ENCODE peak calls at places on chromosomes 1 and 21, in ten cellular contexts. D is transverse colon; Q is esophagus muscularis mucosa; X is foreskin keratinocyte; U is lower lobe of right lung; G is CD8-positive, alpha-beta T cell; M is hepatocyte; E is CD8-positive, alpha-beta memory T cell; Z is thoracic aorta; H is ovary. V is an unnamed sample. For H3K27me3, the result is how much of the 10 kb centered on the place peaks cover.

GRCh38 chr1:87084247-87084836 is 169.9 kb downstream of the HS2ST1 start:
- DNase-seq in D (no peak), Q (no peak), X (peak), U (no peak), G (no peak), M (peak), E (peak), Z (no peak), H (no peak), V (no peak)

GRCh38 chr1:19073311-19074186 is 117.1 kb upstream of the IFFO2 start:
- DNase-seq in D (no peak), Q (no peak), X (no peak), U (peak), G (no peak), M (no peak), E (no peak), Z (no peak), H (no peak), V (peak)

GRCh38 chr1:64162151-64162550 is 41.3 kb upstream of the UBE2U start:
- DNase-seq in D (no peak), Q (no peak), X (no peak), U (no peak), G (no peak), M (no peak), E (no peak), Z (no peak), H (no peak), V (no peak)

GRCh38 chr1:230126529-230127104 is 59.6 kb downstream of the GALNT2 start:
- DNase-seq in D (no peak), Q (no peak), X (no peak), U (no peak), G (no peak), M (no peak), E (no peak), Z (no peak), H (no peak), V (no peak)

GRCh38 chr1:229857585-229857984 is 209.5 kb upstream of the GALNT2 start:
- DNase-seq in D (no peak), Q (no peak), X (no peak), U (no peak), G (no peak), M (no peak), E (no peak), Z (no peak), H (no peak), V (no peak)

GRCh38 chr1:150576794-150577556 is 2.4 kb downstream of the MCL1 start:
- DNase-seq in D (no peak), Q (no peak), X (no peak), U (no peak), G (no peak), M (peak), E (peak), Z (no peak), H (peak), V (no peak)

GRCh38 chr1:156571261-156571958 is 955 bp downstream of the IQGAP3 start:
- DNase-seq in D (no peak), Q (no peak), X (peak), U (no peak), G (no peak), M (peak), E (no peak), Z (no peak), H (no peak), V (no peak)

GRCh38 chr1:5338466-5338865 is 653.8 kb downstream of the NPHP4 start:
- DNase-seq in D (no peak), Q (no peak), X (no peak), U (no peak), G (no peak), M (no peak), E (no peak), Z (no peak), H (no peak), V (no peak)

GRCh38 chr1:168628807-168629206 is 52.4 kb downstream of the XCL1 start:
- DNase-seq in D (no peak), Q (no peak), X (peak), U (no peak), G (no peak), M (no peak), E (no peak), Z (no peak), H (no peak), V (no peak)

GRCh38 chr1:240732390-240732789 is 120.4 kb upstream of the GREM2 start:
- DNase-seq in D (no peak), Q (no peak), X (peak), U (no peak), G (no peak), M (peak), E (no peak), Z (no peak), H (no peak), V (no peak)

GRCh38 chr1:29392036-29392435 is 155.7 kb downstream of the PTPRU start:
- DNase-seq in D (no peak), Q (no peak), X (no peak), U (no peak), G (no peak), M (no peak), E (no peak), Z (no peak), H (no peak), V (no peak)

GRCh38 chr1:76229279-76229977 is 154.9 kb downstream of the ST6GALNAC3 start:
- DNase-seq in D (no peak), Q (no peak), X (no peak), U (no peak), G (no peak), M (no peak), E (no peak), Z (no peak), H (no peak), V (no peak)

GRCh38 chr1:225692517-225692879 is 39.6 kb upstream of the ENAH start:
- DNase-seq in D (no peak), Q (no peak), X (no peak), U (no peak), G (no peak), M (no peak), E (no peak), Z (no peak), H (no peak), V (no peak)

GRCh38 chr1:97640677-97641076 is 280.2 kb downstream of the DPYD start:
- DNase-seq in D (no peak), Q (no peak), X (no peak), U (no peak), G (no peak), M (no peak), E (no peak), Z (no peak), H (no peak), V (no peak)

GRCh38 chr1:182299728-182300581 is 91.6 kb downstream of the GLUL start:
- DNase-seq in D (peak), Q (no peak), X (peak), U (peak), G (no peak), M (peak), E (no peak), Z (no peak), H (peak), V (peak)

GRCh38 chr21:35528109-35529042 is 479.3 kb upstream of the RUNX1 start:
- DNase-seq in D (peak), Q (no peak), X (no peak), U (peak), G (no peak), M (no peak), E (peak), Z (no peak), H (peak), V (no peak)

DNA sequence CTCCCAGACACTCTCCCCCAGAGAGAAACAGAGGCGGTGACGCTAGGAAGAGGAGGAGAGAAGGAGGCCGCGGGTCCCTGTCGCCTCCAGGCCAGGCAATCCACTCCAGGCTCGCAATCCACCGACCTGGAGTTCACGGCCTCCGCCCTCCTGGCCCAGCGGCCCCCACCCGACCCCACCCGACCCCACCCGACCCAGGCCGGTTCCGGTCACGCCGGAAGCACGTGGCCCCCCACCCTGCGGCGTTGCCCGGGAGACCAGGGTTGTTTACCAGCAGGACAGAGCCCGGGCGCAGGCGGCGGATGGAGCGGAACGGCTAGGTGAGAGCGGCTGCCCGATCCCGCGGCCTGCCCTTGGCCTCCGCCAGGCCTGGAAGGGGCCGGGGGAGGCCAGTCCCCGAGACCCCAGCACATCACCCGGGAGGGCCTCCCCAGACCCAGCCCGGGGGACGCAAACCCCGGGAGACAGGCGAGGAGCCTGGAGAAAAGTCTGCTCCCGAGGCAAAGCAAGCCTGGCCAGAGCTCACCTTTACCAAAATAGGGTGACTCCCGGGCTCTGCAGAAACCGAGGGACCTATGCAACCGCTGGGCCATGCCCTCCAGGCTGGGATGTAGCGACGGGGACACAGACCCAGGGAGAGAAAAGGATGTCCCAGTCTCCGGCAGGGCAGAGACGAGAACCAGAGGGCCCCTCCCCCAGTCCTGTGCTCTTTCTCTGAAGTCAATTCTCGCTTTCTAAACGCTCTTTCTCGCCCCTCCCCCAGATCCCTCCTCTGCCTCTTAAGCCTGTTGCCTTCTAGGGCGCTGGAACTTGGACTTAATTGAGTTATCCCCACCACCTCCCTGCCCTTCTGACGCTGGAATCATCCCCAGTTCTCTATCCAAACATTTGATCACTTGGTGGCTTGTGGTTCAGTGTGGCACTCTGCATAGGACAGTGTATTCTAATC is at the start of the genes PLA2G2C and UBXN10:
- DNase-seq in D (peak), Q (peak), X (no peak), U (peak), G (no peak), M (peak), E (peak), Z (no peak), H (peak), V (peak)
- H3K27ac ChIP-seq in D (peak), Q (peak), X (no peak), U (peak), G (peak), M (peak), E (peak), Z (no peak), H (no peak), V (peak)

GRCh38 chr1:6418668-6419396 is 887 bp downstream of the HES2 start:
- DNase-seq in D (peak), Q (no peak), X (no peak), U (no peak), G (no peak), M (no peak), E (no peak), Z (no peak), H (no peak), V (no peak)

GRCh38 chr1:6419397-6419802 is 319 bp downstream of the HES2 start:
- DNase-seq in D (no peak), Q (no peak), X (peak), U (no peak), G (no peak), M (peak), E (no peak), Z (no peak), H (no peak), V (no peak)

GRCh38 chr1:6416906-6417305 is 2.8 kb downstream of the HES2 start:
- DNase-seq in D (no peak), Q (no peak), X (no peak), U (no peak), G (no peak), M (no peak), E (no peak), Z (no peak), H (no peak), V (no peak)

GRCh38 chr1:6419803-6420593 is at the start of gene HES2:
- DNase-seq in D (peak), Q (no peak), X (peak), U (no peak), G (no peak), M (peak), E (no peak), Z (no peak), H (no peak), V (peak)

GRCh38 chr1:6417961-6418667 is 1.6 kb downstream of the HES2 start:
- DNase-seq in D (peak), Q (no peak), X (no peak), U (no peak), G (no peak), M (no peak), E (no peak), Z (no peak), H (no peak), V (no peak)
- H3K27me3 ChIP-seq in D (half or more), Q (half or more), X (under half), U (half or more), G (half or more), M (half or more), E (half or more), Z (under half), H (under half), V (half or more)

DNA sequence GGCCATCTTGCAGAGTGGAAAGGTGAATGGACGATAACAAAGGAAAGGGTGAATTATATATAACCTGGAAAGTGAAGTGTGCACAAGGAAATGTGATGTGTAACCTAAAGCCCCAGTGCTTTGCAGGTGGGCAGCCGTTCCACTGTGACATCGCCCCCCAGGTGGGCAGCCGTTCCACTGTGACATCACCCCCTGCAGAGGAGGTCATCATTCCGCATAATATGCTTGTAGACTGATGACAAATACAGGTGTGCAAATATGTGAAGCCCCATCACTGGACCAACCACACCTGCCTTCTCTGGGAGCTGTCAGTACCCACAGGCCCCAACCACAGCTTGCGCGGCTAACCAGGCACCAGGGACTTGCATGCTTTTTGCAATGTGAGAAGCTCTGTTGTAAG is 4.7 kb upstream of the ZNF496 start:
- DNase-seq in D (no peak), Q (no peak), X (no peak), U (no peak), G (no peak), M (no peak), E (no peak), Z (no peak), H (no peak), V (no peak)
- H3K27ac ChIP-seq in D (no peak), Q (no peak), X (no peak), U (no peak), G (no peak), M (no peak), E (no peak), Z (no peak), H (no peak), V (no peak)

GRCh38 chr1:210418863-210419641 is 90.3 kb downstream of the HHAT start:
- DNase-seq in D (peak), Q (peak), X (no peak), U (no peak), G (no peak), M (peak), E (no peak), Z (no peak), H (no peak), V (no peak)
- H3K27me3 ChIP-seq in D (under half), Q (under half), X (under half), U (under half), G (under half), M (under half), E (under half), Z (under half), H (under half), V (under half)

DNA sequence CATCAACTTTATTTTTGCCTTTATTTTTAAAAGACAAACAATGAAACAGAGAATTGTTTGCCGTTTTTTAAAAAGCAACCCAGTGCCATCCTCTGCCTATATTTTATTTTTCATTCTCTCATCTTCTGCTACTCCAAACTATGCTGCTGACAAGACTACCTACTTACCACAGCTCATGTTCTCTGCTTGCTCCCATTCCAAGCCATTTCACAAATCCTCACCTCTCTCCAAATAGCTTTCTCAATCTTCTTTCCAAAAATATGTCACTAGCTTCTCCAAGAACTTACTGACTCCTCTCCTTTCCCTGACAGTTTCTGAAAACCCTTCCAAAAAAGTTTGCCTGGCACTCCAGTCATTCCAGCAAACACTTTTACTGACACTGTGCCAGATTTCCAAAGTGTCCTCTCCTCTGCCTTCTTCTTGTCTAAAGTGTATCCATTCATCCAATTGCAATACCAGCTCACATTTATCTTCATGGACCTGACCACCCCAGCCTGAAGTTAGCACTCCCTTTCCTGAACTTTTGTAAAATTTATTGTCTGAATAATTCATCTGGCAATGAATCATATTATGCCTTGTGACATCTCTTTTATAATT is 766.5 kb upstream of the B3GALT2 start:
- DNase-seq in D (no peak), Q (no peak), X (no peak), U (no peak), G (no peak), M (no peak), E (no peak), Z (no peak), H (no peak), V (no peak)
- H3K27ac ChIP-seq in D (no peak), Q (no peak), X (no peak), U (no peak), G (no peak), M (no peak), E (no peak), Z (no peak), H (no peak), V (no peak)

GRCh38 chr1:44584167-44584566 is 90.1 kb downstream of the TMEM53 start:
- DNase-seq in D (peak), Q (no peak), X (no peak), U (no peak), G (no peak), M (peak), E (no peak), Z (no peak), H (no peak), V (no peak)
- H3K27me3 ChIP-seq in D (half or more), Q (under half), X (under half), U (under half), G (under half), M (under half), E (under half), Z (under half), H (under half), V (under half)

GRCh38 chr1:24389231-24389678 is 24.3 kb downstream of the STPG1 start:
- DNase-seq in D (peak), Q (peak), X (no peak), U (no peak), G (no peak), M (no peak), E (no peak), Z (no peak), H (no peak), V (no peak)

GRCh38 chr1:24392982-24393645 is 20.5 kb downstream of the STPG1 start:
- DNase-seq in D (no peak), Q (peak), X (no peak), U (no peak), G (no peak), M (no peak), E (no peak), Z (no peak), H (no peak), V (no peak)

GRCh38 chr1:24391882-24392603 is 21.5 kb downstream of the STPG1 start:
- DNase-seq in D (peak), Q (peak), X (peak), U (peak), G (no peak), M (peak), E (peak), Z (no peak), H (peak), V (peak)

GRCh38 chr1:24392604-24392946 is 21.0 kb downstream of the STPG1 start:
- DNase-seq in D (no peak), Q (no peak), X (no peak), U (no peak), G (no peak), M (no peak), E (no peak), Z (no peak), H (no peak), V (no peak)

DNA sequence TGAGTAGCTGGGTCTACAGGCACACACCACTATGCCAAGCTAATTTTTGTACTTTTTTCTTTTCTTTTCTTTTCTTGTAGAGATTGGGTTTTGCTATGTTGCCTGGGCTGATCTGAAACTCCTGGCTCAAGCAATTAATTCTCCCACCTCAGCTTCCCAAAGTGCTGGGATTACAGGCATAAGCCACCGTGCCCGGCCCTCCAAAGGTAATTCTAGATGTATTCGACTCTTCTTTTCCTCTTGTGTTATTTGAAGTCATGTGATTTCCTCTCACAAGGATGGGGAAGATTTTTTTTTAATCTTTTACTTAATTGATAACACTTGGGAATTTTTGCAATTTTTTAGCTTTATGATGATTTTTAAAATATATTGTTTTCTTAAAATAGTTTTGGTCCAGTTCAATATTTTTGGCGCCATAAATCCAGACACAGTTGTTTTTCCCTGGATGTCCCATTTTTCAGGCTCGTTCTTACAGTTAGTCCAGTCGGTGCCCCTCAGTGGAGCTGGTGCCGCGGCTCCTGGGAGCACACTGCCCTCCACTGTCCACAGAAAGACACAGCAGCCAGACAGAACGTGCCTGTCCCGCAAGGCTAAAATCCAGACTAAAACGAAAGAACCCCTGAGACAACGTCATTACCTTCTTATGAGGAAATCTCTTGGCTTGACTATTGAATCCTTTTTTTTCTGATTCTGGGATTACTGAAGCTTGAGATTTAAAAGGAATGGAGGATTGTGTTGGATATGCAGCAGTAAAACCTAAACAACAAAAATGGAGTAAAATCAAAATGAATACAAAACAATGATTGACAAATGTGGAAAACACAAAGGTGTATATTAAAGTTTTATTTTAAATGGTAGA is 22.4 kb downstream of the STPG1 start:
- DNase-seq in D (peak), Q (peak), X (peak), U (peak), G (peak), M (peak), E (peak), Z (peak), H (peak), V (peak)
- H3K27ac ChIP-seq in D (peak), Q (peak), X (peak), U (peak), G (no peak), M (peak), E (peak), Z (peak), H (no peak), V (peak)

V was measured in stomach.